ENCODE peak calls at places on chromosomes 16 and 17, in five cellular contexts. W is left lung, C is SJCRH30, B is transverse colon, Z is aorta. O is an unnamed sample. For H3K4me1, the result is how much of the 10 kb centered on the place peaks cover.

GRCh38 chr16:1140582-1140981 is 12.3 kb upstream of the CACNA1H start:
- DNase-seq in W (no peak), C (no peak), B (no peak), Z (no peak), O (no peak)

GRCh38 chr16:57179429-57179828 is 6.4 kb downstream of the PSME3IP1 start:
- DNase-seq in W (no peak), C (no peak), B (no peak), Z (no peak), O (no peak)

GRCh38 chr17:38511126-38512108 is 83.2 kb downstream of the ARHGAP23 start:
- DNase-seq in W (peak), C (peak), B (no peak), Z (no peak), O (no peak)

GRCh38 chr16:31064882-31065461 is 9.1 kb downstream of the ZNF668 start:
- DNase-seq in W (no peak), C (peak), B (no peak), Z (peak), O (no peak)

GRCh38 chr17:58534901-58535421 is 20.5 kb upstream of the MTMR4 start:
- DNase-seq in W (no peak), C (no peak), B (no peak), Z (no peak), O (no peak)

GRCh38 chr16:55732496-55732895 is 76.7 kb downstream of the SLC6A2 start:
- DNase-seq in W (no peak), C (no peak), B (no peak), Z (no peak), O (no peak)

GRCh38 chr17:45334701-45335677 is 18.2 kb upstream of the MAP3K14 start:
- DNase-seq in W (no peak), C (no peak), B (peak), Z (no peak), O (no peak)

GRCh38 chr16:75621170-75621477 is 2.0 kb downstream of the ADAT1 start:
- DNase-seq in W (no peak), C (no peak), B (no peak), Z (no peak), O (no peak)

GRCh38 chr17:67026341-67026740 is 18.0 kb upstream of the CACNG1 start:
- DNase-seq in W (no peak), C (no peak), B (no peak), Z (no peak), O (no peak)

GRCh38 chr16:426115-426905 is 861 bp downstream of the RAB11FIP3 start:
- DNase-seq in W (peak), C (no peak), B (peak), Z (no peak), O (no peak)

GRCh38 chr17:2691069-2691871 is 20.3 kb downstream of the CLUH start:
- DNase-seq in W (peak), C (no peak), B (no peak), Z (peak), O (no peak)

GRCh38 chr16:19384656-19385055 is 33.0 kb upstream of the TMC5 start:
- DNase-seq in W (peak), C (no peak), B (peak), Z (no peak), O (no peak)

GRCh38 chr17:36524428-36524876 is 10.2 kb downstream of the MYO19 start:
- DNase-seq in W (no peak), C (no peak), B (no peak), Z (no peak), O (no peak)

GRCh38 chr17:36525113-36525512 is 9.6 kb downstream of the MYO19 start:
- DNase-seq in W (no peak), C (no peak), B (no peak), Z (no peak), O (no peak)

GRCh38 chr17:36529121-36529520 is 5.5 kb downstream of the MYO19 start:
- DNase-seq in W (no peak), C (no peak), B (no peak), Z (no peak), O (no peak)

GRCh38 chr17:36527851-36528250 is 6.8 kb downstream of the MYO19 start:
- DNase-seq in W (no peak), C (no peak), B (no peak), Z (no peak), O (no peak)

GRCh38 chr17:36525888-36526287 is 8.8 kb downstream of the MYO19 start:
- DNase-seq in W (no peak), C (no peak), B (no peak), Z (no peak), O (no peak)
- H3K4me1 ChIP-seq in W (under half), C (under half), B (under half), Z (under half), O (under half)

DNA sequence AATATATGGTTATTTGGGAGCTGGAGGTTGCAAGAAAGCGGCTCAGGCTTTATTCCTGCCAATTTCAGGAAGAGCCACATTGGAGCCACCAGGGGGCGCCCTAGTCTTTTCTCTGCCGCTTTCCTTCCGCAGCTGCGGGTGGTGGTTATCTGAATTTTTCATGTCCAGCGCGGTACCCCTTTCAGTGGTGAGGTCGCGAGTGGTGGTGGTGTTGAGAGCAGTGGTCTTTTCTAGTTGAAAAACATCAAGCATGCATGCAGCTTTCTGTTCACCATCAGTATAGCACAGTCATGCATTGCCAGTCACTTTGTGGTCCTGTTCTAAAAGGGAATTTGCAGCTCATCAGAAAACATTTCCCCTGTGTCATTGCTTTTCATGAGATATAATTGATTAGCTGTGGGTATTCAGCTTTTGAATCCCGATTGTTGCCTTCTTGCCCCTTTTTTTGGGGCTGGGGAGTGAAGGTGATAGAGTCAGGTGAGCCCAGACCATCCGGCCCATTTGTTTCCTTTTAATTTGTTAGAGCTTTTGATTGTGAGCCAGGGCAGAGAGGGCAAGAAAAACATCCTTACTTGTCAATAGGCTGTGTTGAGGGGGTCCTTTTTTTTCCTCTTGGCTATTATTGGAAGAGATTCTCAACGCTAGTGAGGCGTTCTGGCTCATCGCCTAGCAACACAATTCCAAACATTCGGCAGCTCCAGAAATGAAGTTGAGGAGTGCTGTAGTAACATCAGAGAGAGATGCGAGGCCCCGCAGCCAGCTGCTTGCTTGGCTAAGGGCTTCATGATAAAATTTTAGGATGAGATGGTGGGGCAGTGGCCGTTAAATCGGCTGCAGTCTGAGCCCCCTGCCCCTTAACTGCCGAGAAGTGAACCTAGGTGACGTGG is 119.0 kb downstream of the SNX29 start:
- DNase-seq in W (peak), C (peak), B (peak), Z (peak), O (peak)
- H3K4me3 ChIP-seq in W (no peak), C (no peak), B (no peak), Z (no peak), O (peak)

GRCh38 chr16:4768549-4769305 is 1.8 kb upstream of the ZNF500 start:
- DNase-seq in W (peak), C (peak), B (peak), Z (peak), O (peak)

GRCh38 chr16:4766875-4767628 is at the start of gene ZNF500:
- DNase-seq in W (peak), C (peak), B (peak), Z (peak), O (peak)

GRCh38 chr16:4763791-4764190 is 3.2 kb downstream of the ZNF500 start:
- DNase-seq in W (no peak), C (no peak), B (no peak), Z (no peak), O (no peak)

GRCh38 chr16:4767872-4768548 is 1.0 kb upstream of the ZNF500 start:
- DNase-seq in W (no peak), C (no peak), B (peak), Z (peak), O (peak)

GRCh38 chr16:4765511-4766474 is 1.2 kb downstream of the ZNF500 start:
- DNase-seq in W (no peak), C (no peak), B (no peak), Z (no peak), O (no peak)
- H3K27ac ChIP-seq in W (no peak), C (no peak), B (peak), Z (no peak), O (peak)

GRCh38 chr17:50891577-50891989 is 25.4 kb upstream of the TOB1 start:
- DNase-seq in W (no peak), C (no peak), B (no peak), Z (no peak), O (no peak)

GRCh38 chr17:50890675-50891516 is 24.7 kb upstream of the TOB1 start:
- DNase-seq in W (no peak), C (no peak), B (no peak), Z (no peak), O (no peak)

GRCh38 chr17:50887705-50888245 is 21.6 kb upstream of the TOB1 start:
- DNase-seq in W (no peak), C (no peak), B (no peak), Z (no peak), O (no peak)

GRCh38 chr17:50892101-50892776 is 26.1 kb upstream of the TOB1 start:
- DNase-seq in W (no peak), C (no peak), B (no peak), Z (no peak), O (no peak)

DNA sequence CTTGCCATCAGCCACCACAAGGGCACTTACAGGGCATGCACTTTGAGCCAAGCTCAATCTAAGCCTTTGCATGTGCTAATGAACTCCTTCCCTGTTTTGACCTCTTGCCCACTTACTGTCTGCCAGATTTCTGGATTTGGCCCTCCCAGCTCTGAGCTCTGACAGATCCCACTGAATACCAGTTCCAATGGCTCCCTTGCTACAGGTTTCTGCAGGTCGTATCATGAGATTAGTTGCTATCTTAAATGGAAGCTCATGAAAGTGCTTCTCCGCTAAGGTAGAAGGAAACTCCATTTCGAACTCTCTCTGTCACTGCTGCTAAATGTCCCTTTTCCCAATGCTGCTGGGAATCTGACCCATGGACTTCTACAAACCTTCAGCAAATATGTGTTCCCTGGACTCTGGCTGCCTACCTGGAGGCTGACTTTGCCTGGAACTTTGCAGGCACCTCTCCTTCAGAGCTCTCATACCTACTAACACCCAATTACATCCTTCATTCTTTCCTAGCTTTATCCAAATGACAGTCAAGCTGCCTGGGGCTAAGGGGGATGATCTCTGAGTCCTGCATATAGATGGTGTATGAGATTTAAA is 23.5 kb upstream of the TOB1 start:
- DNase-seq in W (no peak), C (no peak), B (no peak), Z (no peak), O (no peak)
- H3K4me1 ChIP-seq in W (under half), C (under half), B (under half), Z (under half), O (under half)

DNA sequence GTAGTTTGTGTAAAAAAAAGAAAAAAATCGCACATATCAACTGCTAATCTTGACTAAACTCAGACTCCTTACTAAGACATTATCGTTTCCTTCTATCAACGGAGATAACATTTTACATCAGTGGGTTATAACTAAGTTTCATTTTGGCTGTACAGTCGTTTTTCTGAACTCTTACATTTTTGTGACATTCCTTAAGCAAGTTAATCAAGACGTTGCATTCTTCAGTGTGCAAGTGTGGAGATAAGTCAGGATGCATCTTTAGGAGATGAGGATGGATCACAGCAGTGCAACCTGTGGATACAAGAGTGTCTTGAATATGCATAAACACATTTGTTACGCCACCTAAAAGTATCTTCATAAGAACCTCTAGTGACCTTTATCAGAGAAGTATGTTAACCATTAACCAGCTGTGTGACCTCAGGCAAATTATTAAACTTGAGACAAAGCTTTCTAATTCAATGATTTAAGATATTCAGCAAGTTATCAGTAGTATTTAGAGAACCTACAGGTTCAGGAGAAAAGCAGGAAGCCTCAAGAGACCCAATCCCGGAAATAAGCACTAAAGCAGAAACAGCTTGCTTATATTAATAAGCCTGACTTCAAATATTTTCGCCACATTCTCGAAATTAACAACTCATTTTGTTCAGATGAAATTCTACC is 9.4 kb downstream of the CMC2 start:
- DNase-seq in W (no peak), C (no peak), B (no peak), Z (no peak), O (no peak)
- H3K4me3 ChIP-seq in W (peak), C (no peak), B (no peak), Z (no peak), O (peak)

DNA sequence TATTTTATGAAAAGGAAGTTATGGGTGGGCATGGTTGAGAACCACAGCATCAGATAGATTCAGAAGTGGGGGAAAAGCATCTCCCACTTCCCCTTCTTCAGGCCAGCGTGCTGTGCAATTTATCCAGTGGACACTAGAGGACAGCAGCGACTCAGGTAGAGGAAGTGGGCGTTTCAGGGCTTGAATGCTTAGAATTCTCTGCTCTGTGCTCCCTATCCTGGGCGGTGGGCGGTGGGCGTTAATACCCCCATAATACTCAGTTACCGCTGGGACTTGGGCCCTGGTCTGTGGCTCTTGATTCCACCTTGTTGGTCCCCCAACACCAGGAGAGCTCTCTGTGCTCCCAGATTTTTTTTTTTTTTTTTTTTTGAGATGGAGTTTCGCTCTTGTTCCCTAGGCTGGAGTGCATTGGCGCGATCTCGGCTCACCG is 3.7 kb upstream of the LYZL6 start:
- DNase-seq in W (no peak), C (peak), B (peak), Z (no peak), O (peak)
- H3K27ac ChIP-seq in W (no peak), C (no peak), B (no peak), Z (no peak), O (no peak)

DNA sequence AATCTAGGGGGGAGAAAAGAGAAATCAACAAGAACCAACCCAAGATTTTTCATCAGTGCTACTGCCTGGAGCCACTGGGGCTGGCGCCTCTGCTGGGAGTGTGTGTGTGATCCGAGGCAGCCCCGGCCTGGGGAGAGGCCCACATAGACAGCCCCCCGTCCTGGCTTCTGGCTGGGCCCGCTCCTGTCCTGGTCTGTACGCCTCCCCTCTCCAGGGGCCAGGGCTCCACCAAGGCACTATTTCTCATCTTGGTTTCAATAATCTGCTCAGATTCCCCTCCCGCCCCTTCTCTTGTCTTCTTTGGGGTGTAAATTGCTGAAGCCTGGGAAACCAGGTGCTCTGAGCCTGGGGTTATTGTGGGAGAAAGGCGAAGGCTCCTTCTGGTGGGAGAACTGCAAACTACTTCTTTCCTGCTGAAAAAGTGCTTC is 7.8 kb downstream of the BAHCC1 start:
- DNase-seq in W (no peak), C (no peak), B (no peak), Z (no peak), O (no peak)
- H3K4me1 ChIP-seq in W (under half), C (under half), B (under half), Z (under half), O (under half)

GRCh38 chr17:39739885-39740356 is 2.2 kb downstream of the GRB7 start:
- DNase-seq in W (no peak), C (no peak), B (no peak), Z (no peak), O (no peak)

GRCh38 chr17:39738568-39738901 is 797 bp downstream of the GRB7 start:
- DNase-seq in W (no peak), C (no peak), B (peak), Z (no peak), O (peak)

GRCh38 chr17:39742126-39742855 is 4.6 kb downstream of the GRB7 start:
- DNase-seq in W (no peak), C (no peak), B (no peak), Z (no peak), O (no peak)

GRCh38 chr17:39739020-39739884 is 1.5 kb downstream of the GRB7 start:
- DNase-seq in W (peak), C (no peak), B (peak), Z (peak), O (no peak)

GRCh38 chr17:39740357-39741111 is 2.8 kb downstream of the GRB7 start:
- DNase-seq in W (no peak), C (no peak), B (peak), Z (no peak), O (no peak)
- H3K4me3 ChIP-seq in W (peak), C (no peak), B (no peak), Z (no peak), O (no peak)